ENCODE peak calls at places on chromosome 1, in nine cellular contexts. H, X, Q, S, R, B, C, Y and Z are unnamed samples.
A peak's percentile ranks its signal among the peaks of the same experiment; 100 is the strongest.

GRCh38 chr1:47776554-47777156 is 220.5 kb downstream of the TRABD2B start:
- DNase-seq in S (no peak), X (no peak), Y (no peak), B (no peak), Q (peak; percentile 31), R (no peak), H (no peak), C (peak; percentile 73), Z (no peak)

GRCh38 chr1:186617860-186618780 is 62.1 kb downstream of the PTGS2 start:
- DNase-seq in R (peak; percentile 49), B (no peak), C (no peak), H (no peak), Y (peak; percentile 70), X (peak; percentile 2), Q (no peak), S (peak; percentile 33), Z (peak; percentile 45)

GRCh38 chr1:189693140-189693539 is 784.5 kb downstream of the BRINP3 start:
- DNase-seq in B (no peak), S (no peak), H (no peak), Q (no peak), R (no peak), X (no peak), Y (no peak), C (no peak), Z (no peak)

GRCh38 chr1:172203135-172203823 is 217.2 kb upstream of the C1orf105 start:
- DNase-seq in H (no peak), C (no peak), B (no peak), S (no peak), X (no peak), R (no peak), Y (no peak), Q (no peak), Z (peak; percentile 85)

GRCh38 chr1:38652217-38652616 is 207.4 kb downstream of the RRAGC start:
- DNase-seq in R (no peak), S (no peak), H (no peak), Q (no peak), B (no peak), X (no peak), Y (no peak), C (no peak), Z (no peak)

GRCh38 chr1:181124206-181124825 is 35.8 kb downstream of the IER5 start:
- DNase-seq in H (no peak), R (no peak), Y (no peak), X (no peak), Q (no peak), S (no peak), B (no peak), C (no peak), Z (no peak)

GRCh38 chr1:26544156-26544555 is 14.6 kb downstream of the RPS6KA1 start:
- DNase-seq in H (no peak), X (no peak), C (no peak), R (no peak), Y (no peak), Q (no peak), S (no peak), B (no peak), Z (no peak)

GRCh38 chr1:10575616-10576015 is 100.9 kb downstream of the PEX14 start:
- DNase-seq in H (no peak), C (no peak), Y (no peak), S (peak; percentile 49), X (no peak), Q (no peak), B (no peak), R (no peak), Z (peak; percentile 26)

GRCh38 chr1:54108156-54108555 is 44.6 kb downstream of the CDCP2 start:
- DNase-seq in Y (no peak), H (no peak), C (no peak), X (no peak), Q (no peak), S (no peak), B (no peak), R (no peak), Z (no peak)

GRCh38 chr1:232438476-232438875 is 191.5 kb downstream of the SIPA1L2 start:
- DNase-seq in C (no peak), Y (no peak), H (no peak), Q (no peak), S (no peak), B (no peak), X (no peak), R (no peak), Z (no peak)

GRCh38 chr1:15816674-15817073 is 9.2 kb upstream of the UQCRHL start:
- DNase-seq in Q (no peak), C (no peak), H (no peak), R (no peak), S (no peak), X (no peak), B (no peak), Y (no peak), Z (no peak)

GRCh38 chr1:224734261-224734935 is 118.3 kb downstream of the CNIH3 start:
- DNase-seq in S (no peak), R (no peak), H (no peak), C (no peak), X (no peak), Y (no peak), Q (no peak), B (no peak), Z (no peak)

GRCh38 chr1:42211224-42211623 is 46.7 kb upstream of the GUCA2A start:
- DNase-seq in Y (no peak), R (no peak), S (no peak), Q (no peak), C (no peak), X (no peak), H (no peak), B (no peak), Z (no peak)

GRCh38 chr1:231053493-231054162 is 13.6 kb upstream of the FAM89A start:
- DNase-seq in S (no peak), Q (no peak), R (peak; percentile 12), C (peak; percentile 43), H (no peak), Y (peak; percentile 17), X (no peak), B (no peak), Z (peak; percentile 87)

GRCh38 chr1:236021424-236022135 is 43.3 kb downstream of the NID1 start:
- DNase-seq in Q (no peak), H (no peak), Y (no peak), C (no peak), S (peak; percentile 72), X (no peak), B (no peak), R (no peak), Z (peak; percentile 71)

GRCh38 chr1:218030846-218031245 is 254.2 kb upstream of the RRP15 start:
- DNase-seq in Y (no peak), C (no peak), Q (no peak), B (no peak), H (no peak), R (no peak), S (no peak), X (no peak), Z (no peak)

GRCh38 chr1:25858494-25858893 is 763 bp downstream of the AUNIP start:
- DNase-seq in C (no peak), Q (no peak), Y (no peak), R (no peak), B (no peak), S (no peak), X (no peak), H (no peak), Z (no peak)

GRCh38 chr1:15598436-15598835 is 13.6 kb upstream of the AGMAT start:
- DNase-seq in R (no peak), C (no peak), H (no peak), B (no peak), X (no peak), Q (no peak), Y (no peak), S (no peak), Z (no peak)

GRCh38 chr1:56411484-56412180 is 167.7 kb downstream of the PLPP3 start:
- DNase-seq in Y (no peak), C (no peak), Q (no peak), H (no peak), X (no peak), S (peak; percentile 57), R (no peak), B (no peak), Z (no peak)